ENCODE peak calls at places on chromosomes 4 and X, in four cellular contexts. I is H4, E is LoVo, C is K562. V is an unnamed sample.

GRCh38 chr4:53706422-53707032 is 115.2 kb upstream of the LNX1 start:
- DNase-seq in I (peak), E (peak), C (peak), V (peak)

GRCh38 chrX:13005671-13006473 is 31.0 kb downstream of the TMSB4X start:
- DNase-seq in I (no peak), E (no peak), C (no peak), V (no peak)

GRCh38 chr4:138305055-138305454 is 62.9 kb upstream of the SLC7A11 start:
- DNase-seq in I (no peak), E (no peak), C (no peak), V (no peak)

GRCh38 chr4:1105662-1106061 is 7.7 kb downstream of the RNF212 start:
- DNase-seq in I (no peak), E (no peak), C (no peak), V (no peak)

GRCh38 chr4:40563401-40563800 is 66.3 kb downstream of the RBM47 start:
- DNase-seq in I (no peak), E (peak), C (no peak), V (no peak)

GRCh38 chrX:104566921-104567501 is 1.0 kb downstream of the IL1RAPL2 start:
- DNase-seq in I (no peak), E (no peak), C (no peak), V (peak)

GRCh38 chrX:44314259-44314734 is 29.2 kb downstream of the EFHC2 start:
- DNase-seq in I (peak), E (no peak), C (peak), V (no peak)

GRCh38 chrX:20265726-20266681 is 705 bp downstream of the RPS6KA3 start:
- DNase-seq in I (no peak), E (no peak), C (peak), V (peak)

GRCh38 chr4:73443224-73443623 is 7.2 kb downstream of the AFP start:
- DNase-seq in I (no peak), E (no peak), C (no peak), V (no peak)

GRCh38 chr4:36081185-36081584 is 163.1 kb downstream of the ARAP2 start:
- DNase-seq in I (no peak), E (no peak), C (no peak), V (no peak)

GRCh38 chr4:112029642-112030235 is 115.5 kb upstream of the FAM241A start:
- DNase-seq in I (no peak), E (no peak), C (no peak), V (peak)

GRCh38 chrX:9466115-9466495 is 1.2 kb downstream of the TBL1X start:
- DNase-seq in I (no peak), E (peak), C (peak), V (peak)

GRCh38 chr4:155496294-155496626 is 119.5 kb upstream of the MAP9 start:
- DNase-seq in I (no peak), E (no peak), C (no peak), V (no peak)

GRCh38 chrX:2401201-2401589 is 99.6 kb downstream of the DHRSX start:
- DNase-seq in I (no peak), E (no peak), C (no peak), V (no peak)

GRCh38 chrX:46601283-46601682 is 27.7 kb downstream of the CHST7 start:
- DNase-seq in I (no peak), E (no peak), C (no peak), V (no peak)

GRCh38 chr4:22238742-22239141 is 277.1 kb downstream of the ADGRA3 start:
- DNase-seq in I (peak), E (no peak), C (no peak), V (peak)

GRCh38 chr4:2284161-2284933 is 22.4 kb upstream of the MXD4 start:
- DNase-seq in I (no peak), E (no peak), C (no peak), V (no peak)

GRCh38 chrX:123626962-123627361 is 105.9 kb downstream of the THOC2 start:
- DNase-seq in I (no peak), E (no peak), C (no peak), V (no peak)

GRCh38 chrX:5775985-5776384 is 452.7 kb downstream of the NLGN4X start:
- DNase-seq in I (no peak), E (no peak), C (no peak), V (no peak)

GRCh38 chrX:3738489-3738888 is 25.0 kb upstream of the PRKX start:
- DNase-seq in I (no peak), E (no peak), C (no peak), V (no peak)

GRCh38 chr4:2006956-2007653 is 1.7 kb downstream of the NELFA start:
- DNase-seq in I (no peak), E (no peak), C (peak), V (no peak)

GRCh38 chrX:18890724-18891560 is 93.0 kb downstream of the PHKA2 start:
- DNase-seq in I (no peak), E (no peak), C (no peak), V (no peak)

GRCh38 chr4:188023682-188024081 is 28.1 kb downstream of the ZFP42 start:
- DNase-seq in I (peak), E (no peak), C (no peak), V (no peak)

GRCh38 chr4:153257151-153257620 is 52.9 kb downstream of the TRIM2 start:
- DNase-seq in I (peak), E (no peak), C (peak), V (peak)

GRCh38 chr4:47017494-47017893 is 13.9 kb upstream of the GABRB1 start:
- DNase-seq in I (peak), E (no peak), C (no peak), V (no peak)

GRCh38 chrX:23901805-23902204 is 5.9 kb downstream of the APOO start:
- DNase-seq in I (peak), E (peak), C (peak), V (peak)

V was measured in iPS-NIHi11.